ENCODE peak calls at places on chromosomes 13 and 19, in ten cellular contexts. D, W, J, Q, R, N, O, S, C and I are unnamed samples.

GRCh38 chr19:12913871-12914690 is 5.0 kb downstream of the SYCE2 start:
- DNase-seq in D (no peak), W (no peak), J (no peak), Q (peak), R (no peak), N (peak), O (no peak), S (peak), C (no peak), I (peak)

GRCh38 chr13:114174529-114174941 is 4.5 kb upstream of the CFAP97D2 start:
- DNase-seq in D (no peak), W (no peak), J (no peak), Q (no peak), R (no peak), N (no peak), O (no peak), S (no peak), C (peak), I (no peak)

GRCh38 chr13:91946498-91947070 is 548.2 kb downstream of the GPC5 start:
- DNase-seq in D (no peak), W (no peak), J (no peak), Q (no peak), R (no peak), N (peak), O (no peak), S (peak), C (peak), I (no peak)

GRCh38 chr13:114131581-114132418 is 623 bp downstream of the RASA3 start:
- DNase-seq in D (no peak), W (peak), J (no peak), Q (peak), R (no peak), N (no peak), O (no peak), S (peak), C (no peak), I (no peak)

GRCh38 chr13:66219493-66219892 is 1010.6 kb downstream of the PCDH9 start:
- DNase-seq in D (no peak), W (no peak), J (no peak), Q (no peak), R (no peak), N (no peak), O (no peak), S (no peak), C (no peak), I (no peak)

GRCh38 chr19:28303502-28303901 is 909.4 kb downstream of the UQCRFS1 start:
- DNase-seq in D (no peak), W (no peak), J (peak), Q (no peak), R (no peak), N (no peak), O (no peak), S (no peak), C (no peak), I (no peak)

GRCh38 chr13:44974056-44974798 is 15.0 kb downstream of the NUFIP1 start:
- DNase-seq in D (no peak), W (no peak), J (no peak), Q (no peak), R (no peak), N (no peak), O (peak), S (peak), C (peak), I (no peak)

GRCh38 chr19:47755065-47755761 is 9.9 kb downstream of the NOP53 start:
- DNase-seq in D (no peak), W (no peak), J (no peak), Q (no peak), R (no peak), N (no peak), O (no peak), S (no peak), C (no peak), I (no peak)

GRCh38 chr13:42333613-42334328 is 61.8 kb downstream of the AKAP11 start:
- DNase-seq in D (no peak), W (no peak), J (no peak), Q (no peak), R (no peak), N (peak), O (no peak), S (peak), C (peak), I (no peak)

GRCh38 chr13:95256086-95256485 is 45.2 kb downstream of the ABCC4 start:
- DNase-seq in D (no peak), W (no peak), J (no peak), Q (no peak), R (no peak), N (peak), O (no peak), S (no peak), C (peak), I (no peak)

GRCh38 chr19:5880604-5881078 is 10.3 kb upstream of the FUT5 start:
- DNase-seq in D (peak), W (peak), J (no peak), Q (peak), R (peak), N (peak), O (peak), S (peak), C (peak), I (no peak)

GRCh38 chr13:69287050-69287698 is 820.5 kb upstream of the ATXN8OS start:
- DNase-seq in D (no peak), W (no peak), J (no peak), Q (no peak), R (no peak), N (no peak), O (no peak), S (no peak), C (no peak), I (no peak)

GRCh38 chr13:52348081-52348480 is 57.9 kb downstream of the THSD1 start:
- DNase-seq in D (no peak), W (no peak), J (no peak), Q (no peak), R (no peak), N (no peak), O (no peak), S (no peak), C (peak), I (no peak)

GRCh38 chr13:29771247-29771646 is 79.2 kb downstream of the UBL3 start:
- DNase-seq in D (no peak), W (no peak), J (no peak), Q (no peak), R (no peak), N (peak), O (no peak), S (no peak), C (peak), I (no peak)

GRCh38 chr13:100209857-100210580 is 121.1 kb downstream of the PCCA start:
- DNase-seq in D (no peak), W (no peak), J (no peak), Q (no peak), R (no peak), N (no peak), O (no peak), S (no peak), C (peak), I (no peak)

GRCh38 chr19:46746281-46746965 is at the start of gene STRN4:
- DNase-seq in D (no peak), W (peak), J (no peak), Q (peak), R (peak), N (no peak), O (no peak), S (peak), C (no peak), I (no peak)

GRCh38 chr19:55344444-55344843 is 4.8 kb downstream of the KMT5C start:
- DNase-seq in D (no peak), W (no peak), J (no peak), Q (no peak), R (no peak), N (no peak), O (no peak), S (no peak), C (no peak), I (no peak)

GRCh38 chr13:47908200-47908902 is 92.7 kb downstream of the SUCLA2 start:
- DNase-seq in D (no peak), W (no peak), J (no peak), Q (no peak), R (no peak), N (peak), O (no peak), S (no peak), C (peak), I (no peak)

GRCh38 chr19:12035220-12036172 is at the start of gene ZNF433:
- DNase-seq in D (peak), W (peak), J (peak), Q (peak), R (peak), N (peak), O (peak), S (peak), C (peak), I (peak)

GRCh38 chr13:67416047-67416925 is 186.2 kb upstream of the PCDH9 start:
- DNase-seq in D (no peak), W (no peak), J (no peak), Q (no peak), R (no peak), N (peak), O (peak), S (no peak), C (peak), I (no peak)

GRCh38 chr13:96822900-96823299 is 171.4 kb downstream of the OXGR1 start:
- DNase-seq in D (peak), W (no peak), J (no peak), Q (peak), R (no peak), N (peak), O (no peak), S (peak), C (no peak), I (no peak)

GRCh38 chr19:18574691-18575291 is 3.1 kb downstream of the UBA52 start:
- DNase-seq in D (no peak), W (no peak), J (no peak), Q (no peak), R (no peak), N (no peak), O (no peak), S (no peak), C (no peak), I (no peak)

GRCh38 chr19:31501427-31502195 is 152.4 kb upstream of the TSHZ3 start:
- DNase-seq in D (peak), W (no peak), J (peak), Q (no peak), R (no peak), N (no peak), O (no peak), S (no peak), C (no peak), I (no peak)

GRCh38 chr13:51341804-51342203 is 2.3 kb downstream of the SERPINE3 start:
- DNase-seq in D (no peak), W (no peak), J (no peak), Q (no peak), R (no peak), N (no peak), O (no peak), S (no peak), C (no peak), I (no peak)

GRCh38 chr19:9498183-9498902 is at the start of gene ZNF560:
- DNase-seq in D (no peak), W (no peak), J (no peak), Q (no peak), R (no peak), N (no peak), O (no peak), S (no peak), C (peak), I (no peak)
- TF ChIP-seq CTCF in D (no peak), W (no peak), J (no peak), Q (no peak), R (no peak), N (no peak), O (no peak), S (no peak), C (no peak), I (no peak)

DNA sequence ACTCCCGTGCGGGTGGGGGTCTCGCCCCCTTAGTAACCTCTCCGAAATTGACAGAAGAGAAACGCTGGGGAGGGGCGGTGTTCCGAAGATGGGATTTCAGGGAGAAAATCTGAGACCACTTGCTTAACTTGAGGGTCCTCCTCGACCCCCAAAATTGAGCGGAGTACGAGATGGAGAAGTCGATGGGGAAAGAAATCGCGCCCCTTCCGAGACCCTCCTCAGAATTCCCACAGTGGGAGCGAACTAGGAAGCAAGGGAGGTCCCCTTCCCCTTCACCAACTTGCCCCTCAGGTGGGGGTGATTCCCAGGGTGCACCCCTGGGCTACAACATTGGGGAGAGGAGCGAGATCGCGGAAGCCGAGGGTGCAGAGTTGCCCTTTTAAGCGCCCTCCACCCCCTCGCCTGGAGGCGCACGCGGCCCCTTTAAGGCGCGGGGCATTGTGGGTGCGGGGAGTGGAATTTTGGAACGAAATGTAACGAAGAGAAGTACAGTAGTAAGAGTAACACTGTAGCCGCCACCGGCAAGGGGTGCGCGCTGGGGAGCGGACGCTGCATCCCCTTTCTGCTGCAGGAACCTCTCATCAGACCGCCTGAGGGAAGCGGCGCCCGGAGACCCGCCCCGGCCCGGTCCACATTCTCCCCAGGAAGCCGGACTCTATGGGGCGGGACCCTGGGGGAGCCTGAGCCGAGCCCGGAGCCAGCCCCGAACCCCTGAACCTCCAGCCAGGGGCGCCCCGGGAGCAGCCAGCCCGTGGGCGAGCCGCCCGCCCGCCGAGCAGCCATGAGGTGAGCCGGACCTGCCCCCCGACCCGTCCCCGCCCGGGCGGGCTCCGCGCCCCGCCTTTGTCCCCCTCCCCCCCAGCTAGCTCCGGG is at the start of gene VASP:
- DNase-seq in D (peak), W (peak), J (peak), Q (peak), R (peak), N (peak), O (peak), S (peak), C (peak), I (peak)
- TF ChIP-seq POLR2A in D (peak), W (peak), J (peak), Q (peak), R (peak), N (peak), O (peak), S (peak), C (peak), I (peak)

GRCh38 chr13:33691980-33692379 is 126.0 kb upstream of the RFC3 start:
- DNase-seq in D (no peak), W (no peak), J (no peak), Q (no peak), R (no peak), N (no peak), O (no peak), S (no peak), C (no peak), I (no peak)

GRCh38 chr13:33694546-33694945 is 123.4 kb upstream of the RFC3 start:
- DNase-seq in D (no peak), W (no peak), J (no peak), Q (no peak), R (no peak), N (no peak), O (no peak), S (no peak), C (no peak), I (no peak)

GRCh38 chr13:33696530-33696929 is 121.4 kb upstream of the RFC3 start:
- DNase-seq in D (no peak), W (no peak), J (no peak), Q (no peak), R (no peak), N (no peak), O (no peak), S (no peak), C (no peak), I (no peak)

GRCh38 chr13:33690321-33690720 is 127.6 kb upstream of the RFC3 start:
- DNase-seq in D (no peak), W (no peak), J (no peak), Q (no peak), R (no peak), N (no peak), O (no peak), S (no peak), C (no peak), I (no peak)

DNA sequence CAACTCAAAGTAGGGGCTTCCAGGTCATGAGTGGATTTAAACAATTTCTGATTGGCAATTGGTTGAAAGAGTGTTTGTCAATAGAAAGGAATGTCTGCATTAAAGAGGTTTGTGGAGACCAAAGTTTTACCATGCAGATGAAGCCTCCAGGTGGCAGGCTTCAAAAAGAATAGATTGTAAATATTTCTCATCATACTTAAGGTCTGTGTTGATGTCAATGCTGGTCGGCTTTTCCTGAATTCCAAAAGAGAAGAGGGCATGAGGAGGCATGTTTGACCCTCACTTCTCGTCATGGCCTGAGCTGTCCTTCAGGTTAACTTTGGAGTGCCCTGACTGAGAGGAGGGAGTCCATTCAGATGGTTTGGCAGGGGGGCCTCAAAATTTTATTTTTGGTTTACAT is 125.4 kb upstream of the RFC3 start:
- DNase-seq in D (no peak), W (no peak), J (no peak), Q (no peak), R (no peak), N (no peak), O (no peak), S (no peak), C (no peak), I (no peak)
- TF ChIP-seq CTCF in D (no peak), W (no peak), J (no peak), Q (no peak), R (no peak), N (no peak), O (no peak), S (no peak), C (no peak), I (no peak)

GRCh38 chr19:1509589-1510441 is 3.0 kb downstream of the ADAMTSL5 start:
- DNase-seq in D (no peak), W (no peak), J (no peak), Q (no peak), R (no peak), N (no peak), O (no peak), S (no peak), C (no peak), I (no peak)

GRCh38 chr19:1505991-1506881 is 6.6 kb downstream of the ADAMTSL5 start:
- DNase-seq in D (no peak), W (no peak), J (no peak), Q (no peak), R (no peak), N (no peak), O (no peak), S (no peak), C (no peak), I (no peak)

GRCh38 chr19:1508507-1508856 is 4.3 kb downstream of the ADAMTSL5 start:
- DNase-seq in D (no peak), W (no peak), J (no peak), Q (no peak), R (no peak), N (no peak), O (no peak), S (no peak), C (no peak), I (no peak)

GRCh38 chr19:1507192-1507660 is 5.6 kb downstream of the ADAMTSL5 start:
- DNase-seq in D (no peak), W (no peak), J (no peak), Q (no peak), R (peak), N (no peak), O (no peak), S (no peak), C (no peak), I (no peak)

GRCh38 chr19:1507763-1508506 is 4.9 kb downstream of the ADAMTSL5 start:
- DNase-seq in D (peak), W (peak), J (peak), Q (peak), R (peak), N (peak), O (peak), S (peak), C (peak), I (peak)
- TF ChIP-seq POLR2A in D (peak), W (no peak), J (no peak), Q (no peak), R (no peak), N (no peak), O (no peak), S (peak), C (no peak), I (no peak)